ENCODE peak calls at places on chromosome 20, in five cellular contexts. One of them, this sample, is unnamed. For H3K4me1, the result is how much of the 10 kb centered on the place peaks cover.

GRCh38 chr20:47066484-47067270 is 172.0 kb downstream of the EYA2 start:
- DNase-seq in heart right ventricle: no peak
- DNase-seq in OCI-LY7: no peak
- DNase-seq in left lung: no peak
- DNase-seq in CD4-positive, alpha-beta memory T cell: no peak
- DNase-seq in this sample: no peak

GRCh38 chr20:51373713-51374481 is 168.6 kb downstream of the NFATC2 start:
- DNase-seq in OCI-LY7: no peak
- DNase-seq in heart right ventricle: peak
- DNase-seq in left lung: no peak
- DNase-seq in CD4-positive, alpha-beta memory T cell: no peak
- DNase-seq in this sample: no peak

GRCh38 chr20:13268943-13269342 is 47.9 kb downstream of the ISM1 start:
- DNase-seq in CD4-positive, alpha-beta memory T cell: no peak
- DNase-seq in OCI-LY7: no peak
- DNase-seq in left lung: no peak
- DNase-seq in heart right ventricle: no peak
- DNase-seq in this sample: no peak

GRCh38 chr20:52890130-52890529 is 82.0 kb upstream of the TSHZ2 start:
- DNase-seq in heart right ventricle: no peak
- DNase-seq in left lung: no peak
- DNase-seq in OCI-LY7: no peak
- DNase-seq in CD4-positive, alpha-beta memory T cell: no peak
- DNase-seq in this sample: no peak

GRCh38 chr20:8473459-8473858 is 341.4 kb downstream of the PLCB1 start:
- DNase-seq in left lung: no peak
- DNase-seq in CD4-positive, alpha-beta memory T cell: no peak
- DNase-seq in heart right ventricle: peak
- DNase-seq in OCI-LY7: no peak
- DNase-seq in this sample: no peak

GRCh38 chr20:20010639-20011500 is 6.3 kb upstream of the NAA20 start:
- DNase-seq in OCI-LY7: no peak
- DNase-seq in heart right ventricle: no peak
- DNase-seq in left lung: no peak
- DNase-seq in CD4-positive, alpha-beta memory T cell: no peak
- DNase-seq in this sample: no peak

GRCh38 chr20:24420567-24420966 is 48.9 kb upstream of the SYNDIG1 start:
- DNase-seq in heart right ventricle: no peak
- DNase-seq in OCI-LY7: no peak
- DNase-seq in left lung: no peak
- DNase-seq in CD4-positive, alpha-beta memory T cell: no peak
- DNase-seq in this sample: no peak

GRCh38 chr20:56845546-56846081 is 216.5 kb downstream of the TFAP2C start:
- DNase-seq in left lung: no peak
- DNase-seq in OCI-LY7: peak
- DNase-seq in heart right ventricle: no peak
- DNase-seq in CD4-positive, alpha-beta memory T cell: no peak
- DNase-seq in this sample: no peak

GRCh38 chr20:3784863-3785239 is 1.7 kb downstream of the CENPB start:
- DNase-seq in heart right ventricle: no peak
- DNase-seq in OCI-LY7: no peak
- DNase-seq in left lung: no peak
- DNase-seq in CD4-positive, alpha-beta memory T cell: no peak
- DNase-seq in this sample: no peak
- H3K4me1 ChIP-seq in heart right ventricle: under half
- H3K4me1 ChIP-seq in OCI-LY7: under half
- H3K4me1 ChIP-seq in left lung: half or more
- H3K4me1 ChIP-seq in CD4-positive, alpha-beta memory T cell: half or more
- H3K4me1 ChIP-seq in this sample: under half

DNA sequence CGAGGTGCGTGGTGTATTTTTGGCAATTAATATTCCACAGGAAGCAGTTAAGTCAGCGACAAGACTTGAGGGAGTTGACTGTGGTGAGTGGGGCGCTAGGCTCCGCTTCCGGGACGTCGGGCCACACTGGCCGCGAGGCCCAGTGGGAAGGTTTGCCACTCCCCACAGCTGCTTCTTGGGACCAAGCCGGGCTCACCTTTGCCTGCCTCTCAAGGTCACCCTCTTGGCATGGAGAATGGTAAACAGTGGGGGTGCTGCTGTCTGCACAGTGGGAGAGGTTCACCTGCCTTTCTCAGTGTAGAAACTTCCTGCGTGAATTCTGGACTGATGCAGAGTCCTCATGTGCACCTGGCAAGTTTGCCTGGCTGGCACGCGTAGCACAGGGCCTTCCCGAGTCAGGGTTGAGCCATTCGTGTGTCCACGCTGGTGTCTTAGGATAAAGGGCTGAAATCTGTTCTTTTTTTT is 6.4 kb downstream of the OSBPL2 start:
- DNase-seq in OCI-LY7: no peak
- DNase-seq in left lung: no peak
- DNase-seq in heart right ventricle: no peak
- DNase-seq in CD4-positive, alpha-beta memory T cell: no peak
- DNase-seq in this sample: no peak
- H3K4me1 ChIP-seq in OCI-LY7: under half
- H3K4me1 ChIP-seq in left lung: under half
- H3K4me1 ChIP-seq in heart right ventricle: under half
- H3K4me1 ChIP-seq in CD4-positive, alpha-beta memory T cell: under half
- H3K4me1 ChIP-seq in this sample: under half

GRCh38 chr20:32481311-32482103 is 103.6 kb downstream of the NOL4L start:
- DNase-seq in CD4-positive, alpha-beta memory T cell: no peak
- DNase-seq in OCI-LY7: no peak
- DNase-seq in heart right ventricle: no peak
- DNase-seq in left lung: no peak
- DNase-seq in this sample: no peak
- H3K4me1 ChIP-seq in CD4-positive, alpha-beta memory T cell: half or more
- H3K4me1 ChIP-seq in OCI-LY7: under half
- H3K4me1 ChIP-seq in heart right ventricle: under half
- H3K4me1 ChIP-seq in left lung: half or more
- H3K4me1 ChIP-seq in this sample: under half

DNA sequence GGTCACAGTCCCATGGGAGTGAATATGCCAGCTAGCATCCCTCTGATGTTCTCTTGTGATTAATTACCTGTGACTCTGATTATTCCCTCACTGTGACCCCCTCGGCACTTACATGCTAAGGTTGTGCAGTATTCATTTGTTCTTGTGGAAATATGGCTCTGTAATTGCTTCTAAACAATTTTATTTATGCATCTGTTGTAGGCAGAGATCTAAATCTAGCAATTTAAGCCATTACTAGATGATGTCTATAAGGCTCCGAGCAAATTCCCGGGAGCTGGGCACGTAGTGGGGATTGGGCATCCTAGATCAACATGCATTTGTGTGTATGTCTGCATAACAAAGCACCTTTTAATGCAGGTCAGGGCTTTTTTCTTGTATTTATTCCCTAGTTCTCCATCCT is 961.7 kb downstream of the KIF16B start:
- DNase-seq in CD4-positive, alpha-beta memory T cell: no peak
- DNase-seq in left lung: no peak
- DNase-seq in OCI-LY7: no peak
- DNase-seq in heart right ventricle: no peak
- DNase-seq in this sample: no peak
- H3K4me1 ChIP-seq in CD4-positive, alpha-beta memory T cell: under half
- H3K4me1 ChIP-seq in left lung: under half
- H3K4me1 ChIP-seq in OCI-LY7: under half
- H3K4me1 ChIP-seq in heart right ventricle: under half
- H3K4me1 ChIP-seq in this sample: under half

GRCh38 chr20:48813930-48814546 is 13.8 kb downstream of the PREX1 start:
- DNase-seq in heart right ventricle: no peak
- DNase-seq in OCI-LY7: no peak
- DNase-seq in left lung: no peak
- DNase-seq in CD4-positive, alpha-beta memory T cell: no peak
- DNase-seq in this sample: no peak

GRCh38 chr20:48815537-48815936 is 12.3 kb downstream of the PREX1 start:
- DNase-seq in OCI-LY7: peak
- DNase-seq in heart right ventricle: no peak
- DNase-seq in left lung: no peak
- DNase-seq in CD4-positive, alpha-beta memory T cell: no peak
- DNase-seq in this sample: no peak

GRCh38 chr20:48816282-48816860 is 11.4 kb downstream of the PREX1 start:
- DNase-seq in heart right ventricle: no peak
- DNase-seq in CD4-positive, alpha-beta memory T cell: no peak
- DNase-seq in OCI-LY7: no peak
- DNase-seq in left lung: no peak
- DNase-seq in this sample: no peak

GRCh38 chr20:48813446-48813747 is 14.4 kb downstream of the PREX1 start:
- DNase-seq in left lung: no peak
- DNase-seq in OCI-LY7: no peak
- DNase-seq in CD4-positive, alpha-beta memory T cell: no peak
- DNase-seq in heart right ventricle: no peak
- DNase-seq in this sample: no peak

DNA sequence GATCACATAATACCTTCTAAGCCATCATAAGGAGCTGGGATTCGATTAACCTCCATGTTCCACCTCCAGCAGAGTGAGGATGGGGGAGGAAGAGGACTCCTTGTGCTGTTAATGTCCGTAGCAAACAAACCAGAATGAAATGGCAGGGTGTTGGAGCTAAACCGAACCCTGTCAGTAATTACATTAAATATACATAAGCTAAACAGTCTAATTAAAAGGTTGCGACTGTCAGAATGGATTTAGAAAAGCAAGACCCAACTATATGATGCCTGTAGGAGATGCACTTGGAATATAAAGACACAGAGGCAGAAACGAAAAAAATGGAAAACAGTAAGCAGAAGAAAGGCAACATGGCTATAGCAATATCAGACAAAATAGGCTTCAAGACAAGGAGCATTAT is 13.2 kb downstream of the PREX1 start:
- DNase-seq in CD4-positive, alpha-beta memory T cell: no peak
- DNase-seq in left lung: no peak
- DNase-seq in heart right ventricle: no peak
- DNase-seq in OCI-LY7: no peak
- DNase-seq in this sample: no peak
- H3K4me1 ChIP-seq in CD4-positive, alpha-beta memory T cell: half or more
- H3K4me1 ChIP-seq in left lung: half or more
- H3K4me1 ChIP-seq in heart right ventricle: under half
- H3K4me1 ChIP-seq in OCI-LY7: half or more
- H3K4me1 ChIP-seq in this sample: under half

GRCh38 chr20:1809611-1810510 is 85.3 kb upstream of the SIRPA start:
- DNase-seq in CD4-positive, alpha-beta memory T cell: no peak
- DNase-seq in left lung: no peak
- DNase-seq in OCI-LY7: no peak
- DNase-seq in heart right ventricle: no peak
- DNase-seq in this sample: no peak

GRCh38 chr20:1808101-1808500 is 87.1 kb upstream of the SIRPA start:
- DNase-seq in heart right ventricle: no peak
- DNase-seq in CD4-positive, alpha-beta memory T cell: no peak
- DNase-seq in OCI-LY7: no peak
- DNase-seq in left lung: no peak
- DNase-seq in this sample: no peak

GRCh38 chr20:1807394-1807793 is 87.8 kb upstream of the SIRPA start:
- DNase-seq in CD4-positive, alpha-beta memory T cell: no peak
- DNase-seq in OCI-LY7: no peak
- DNase-seq in left lung: no peak
- DNase-seq in heart right ventricle: no peak
- DNase-seq in this sample: no peak

GRCh38 chr20:1810572-1810925 is 84.7 kb upstream of the SIRPA start:
- DNase-seq in CD4-positive, alpha-beta memory T cell: no peak
- DNase-seq in OCI-LY7: no peak
- DNase-seq in left lung: no peak
- DNase-seq in heart right ventricle: no peak
- DNase-seq in this sample: no peak

DNA sequence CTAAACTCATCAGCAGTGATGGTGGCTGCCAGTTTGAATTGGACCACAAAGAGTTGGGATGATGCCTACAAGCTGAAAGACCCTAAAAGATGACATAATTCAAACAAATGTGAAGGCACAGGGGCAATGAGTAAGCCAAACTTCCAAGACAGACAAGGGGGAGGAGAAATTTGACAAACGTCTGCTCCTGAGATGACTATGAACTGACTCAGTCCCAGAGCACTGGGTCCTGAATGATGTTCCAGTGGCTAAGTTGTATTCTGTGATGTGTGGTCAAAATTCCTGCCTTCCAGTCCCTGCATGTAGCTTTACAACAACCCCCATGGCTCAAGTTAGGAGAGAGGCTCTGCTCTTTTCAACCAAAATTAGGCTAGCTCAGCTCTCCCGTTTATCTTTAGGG is 86.1 kb upstream of the SIRPA start:
- DNase-seq in left lung: no peak
- DNase-seq in heart right ventricle: no peak
- DNase-seq in OCI-LY7: no peak
- DNase-seq in CD4-positive, alpha-beta memory T cell: no peak
- DNase-seq in this sample: no peak
- H3K4me1 ChIP-seq in left lung: half or more
- H3K4me1 ChIP-seq in heart right ventricle: under half
- H3K4me1 ChIP-seq in OCI-LY7: under half
- H3K4me1 ChIP-seq in CD4-positive, alpha-beta memory T cell: under half
- H3K4me1 ChIP-seq in this sample: under half

GRCh38 chr20:31718952-31719643 is 3.6 kb downstream of the BCL2L1 start:
- DNase-seq in OCI-LY7: no peak
- DNase-seq in heart right ventricle: no peak
- DNase-seq in CD4-positive, alpha-beta memory T cell: no peak
- DNase-seq in left lung: peak
- DNase-seq in this sample: no peak
- H3K4me1 ChIP-seq in OCI-LY7: half or more
- H3K4me1 ChIP-seq in heart right ventricle: under half
- H3K4me1 ChIP-seq in CD4-positive, alpha-beta memory T cell: half or more
- H3K4me1 ChIP-seq in left lung: half or more
- H3K4me1 ChIP-seq in this sample: under half

This sample was measured in HAP-1.